ENCODE peak calls at places on chromosomes 3 and 15, in nine cellular contexts. Y is spleen, L is stomach, M is gastrocnemius medialis, H is HCT116, J is Peyer's patch, D is HepG2, T is K562, G is ovary. A is an unnamed sample. For H3K36me3, the result is how much of the 10 kb centered on the place peaks cover.

GRCh38 chr15:57418640-57419039 is 42.3 kb downstream of the CGNL1 start:
- DNase-seq in Y (no peak), L (no peak), M (no peak), H (no peak), J (no peak), D (no peak), T (no peak), G (no peak), A (no peak)

GRCh38 chr3:43319364-43319763 is 33.0 kb downstream of the SNRK start:
- DNase-seq in Y (no peak), L (no peak), M (peak), H (no peak), J (no peak), D (no peak), T (no peak), G (no peak), A (no peak)

GRCh38 chr3:25043181-25043580 is 384.9 kb upstream of the RARB start:
- DNase-seq in Y (no peak), L (no peak), M (no peak), H (no peak), J (no peak), D (no peak), T (no peak), G (no peak), A (no peak)

GRCh38 chr3:38653685-38654537 is 4.4 kb upstream of the SCN5A start:
- DNase-seq in Y (no peak), L (no peak), M (no peak), H (no peak), J (no peak), D (no peak), T (no peak), G (no peak), A (no peak)

GRCh38 chr3:148042663-148043445 is 633.7 kb downstream of the ZIC1 start:
- DNase-seq in Y (no peak), L (no peak), M (no peak), H (no peak), J (no peak), D (no peak), T (no peak), G (no peak), A (no peak)

GRCh38 chr3:182124187-182124586 is 412.5 kb downstream of the SOX2 start:
- DNase-seq in Y (no peak), L (no peak), M (no peak), H (no peak), J (no peak), D (no peak), T (no peak), G (no peak), A (no peak)

GRCh38 chr3:23691343-23691895 is 114.3 kb upstream of the UBE2E1 start:
- DNase-seq in Y (no peak), L (no peak), M (no peak), H (no peak), J (no peak), D (no peak), T (no peak), G (no peak), A (no peak)

GRCh38 chr3:134847349-134847748 is 52.3 kb downstream of the EPHB1 start:
- DNase-seq in Y (no peak), L (no peak), M (no peak), H (no peak), J (no peak), D (no peak), T (no peak), G (no peak), A (no peak)

GRCh38 chr3:17136251-17136721 is 251.5 kb downstream of the PLCL2 start:
- DNase-seq in Y (no peak), L (no peak), M (no peak), H (no peak), J (no peak), D (no peak), T (no peak), G (peak), A (peak)

GRCh38 chr3:76065975-76066374 is 280.6 kb upstream of the ZNF717 start:
- DNase-seq in Y (no peak), L (no peak), M (no peak), H (no peak), J (no peak), D (no peak), T (no peak), G (no peak), A (no peak)

GRCh38 chr3:172953576-172953975 is 187.5 kb downstream of the SPATA16 start:
- DNase-seq in Y (no peak), L (no peak), M (no peak), H (no peak), J (no peak), D (no peak), T (no peak), G (no peak), A (no peak)

DNA sequence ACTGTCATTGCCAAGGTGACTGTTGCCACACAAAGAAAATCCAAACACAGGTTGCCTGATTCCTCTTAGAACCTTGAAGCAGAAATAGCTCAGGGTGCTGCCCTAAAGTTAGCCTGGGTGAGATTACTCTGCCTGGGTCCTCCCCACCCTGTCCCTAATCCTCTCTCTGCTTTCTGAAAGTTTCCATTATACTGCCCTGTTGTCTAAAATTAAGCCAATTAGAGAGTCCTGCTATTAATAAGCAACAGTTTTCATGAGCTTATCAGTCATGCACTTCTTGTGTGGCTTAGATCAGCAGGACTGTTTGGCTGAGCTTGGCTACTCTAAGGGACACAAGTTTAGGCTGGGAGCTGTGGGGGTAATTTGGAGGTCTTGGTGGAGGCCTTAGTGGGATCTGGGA is 334.7 kb upstream of the LRRFIP2 start:
- DNase-seq in Y (no peak), L (no peak), M (no peak), H (no peak), J (no peak), D (no peak), T (no peak), G (no peak), A (no peak)
- H3K36me3 ChIP-seq in Y (under half), L (under half), M (under half), H (under half), J (under half), D (under half), T (under half), G (under half), A (under half)

GRCh38 chr3:46565607-46566039 is 479 bp downstream of the LRRC2 start:
- DNase-seq in Y (no peak), L (no peak), M (peak), H (no peak), J (no peak), D (peak), T (no peak), G (peak), A (no peak)
- TF ChIP-seq CTCF in Y (no peak), L (no peak), M (no peak), H (no peak), J (no peak), D (peak), T (no peak), G (no peak), A (no peak)

DNA sequence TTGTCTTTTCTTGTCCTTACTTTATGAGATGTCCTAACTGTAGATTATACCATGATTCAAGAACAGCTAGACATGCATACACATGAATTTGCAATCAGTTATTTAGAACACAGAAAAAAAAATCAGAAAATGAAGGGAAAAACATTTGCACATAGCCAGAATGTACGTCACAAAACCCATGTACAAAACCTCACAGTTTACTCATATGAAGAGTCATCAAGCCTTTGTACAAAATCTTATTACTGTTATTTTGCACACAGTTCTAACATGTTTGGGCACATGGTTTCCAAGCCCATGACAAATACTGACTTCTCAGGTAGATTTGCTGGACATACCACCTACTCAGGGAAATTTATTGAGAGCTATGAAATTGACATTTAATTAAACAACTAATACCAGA is 48.2 kb downstream of the MAP3K13 start:
- DNase-seq in Y (no peak), L (no peak), M (no peak), H (no peak), J (no peak), D (no peak), T (no peak), G (no peak), A (no peak)
- TF ChIP-seq POLR2A in Y (no peak), L (no peak), M (no peak), H (no peak), J (no peak), D (no peak), T (no peak), G (no peak), A (no peak)

GRCh38 chr15:98505611-98506031 is 142.7 kb upstream of the IGF1R start:
- DNase-seq in Y (no peak), L (no peak), M (peak), H (no peak), J (no peak), D (no peak), T (no peak), G (peak), A (peak)

GRCh38 chr15:98501632-98502031 is 146.7 kb upstream of the IGF1R start:
- DNase-seq in Y (no peak), L (no peak), M (no peak), H (no peak), J (no peak), D (no peak), T (no peak), G (no peak), A (no peak)

GRCh38 chr15:98504998-98505397 is 143.3 kb upstream of the IGF1R start:
- DNase-seq in Y (no peak), L (no peak), M (no peak), H (no peak), J (no peak), D (no peak), T (no peak), G (no peak), A (no peak)

GRCh38 chr15:98506172-98506571 is 142.2 kb upstream of the IGF1R start:
- DNase-seq in Y (no peak), L (no peak), M (no peak), H (no peak), J (no peak), D (no peak), T (no peak), G (no peak), A (no peak)

GRCh38 chr15:98503970-98504369 is 144.4 kb upstream of the IGF1R start:
- DNase-seq in Y (no peak), L (no peak), M (peak), H (no peak), J (no peak), D (no peak), T (no peak), G (no peak), A (no peak)
- H3K36me3 ChIP-seq in Y (under half), L (under half), M (under half), H (under half), J (under half), D (under half), T (under half), G (under half), A (under half)

GRCh38 chr3:137854498-137855285 is 90.6 kb downstream of the SOX14 start:
- DNase-seq in Y (no peak), L (no peak), M (no peak), H (no peak), J (no peak), D (no peak), T (no peak), G (no peak), A (no peak)

DNA sequence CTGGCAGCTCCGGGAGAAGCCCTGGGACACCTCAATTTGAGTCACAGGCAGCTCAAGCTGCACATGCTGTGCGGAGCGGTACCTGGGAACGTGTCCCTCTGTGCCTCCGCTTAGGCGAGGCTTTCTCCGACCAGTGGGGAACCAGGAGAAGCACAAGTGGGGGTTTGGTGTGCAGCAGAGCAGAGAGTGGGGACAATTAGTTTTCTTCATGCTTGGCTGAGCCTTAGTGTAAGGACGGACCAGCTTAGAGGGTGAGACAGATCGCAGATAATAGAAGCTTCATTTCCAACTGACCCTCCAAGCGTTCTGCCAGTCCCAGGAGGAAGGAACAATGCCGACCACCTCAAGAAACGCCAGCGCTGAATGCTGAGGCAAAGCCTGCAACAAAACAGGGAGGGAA is 88.4 kb downstream of the SOX14 start:
- DNase-seq in Y (no peak), L (no peak), M (no peak), H (no peak), J (no peak), D (no peak), T (no peak), G (no peak), A (no peak)
- TF ChIP-seq CTCF in Y (no peak), L (no peak), M (no peak), H (no peak), J (no peak), D (no peak), T (no peak), G (no peak), A (no peak)

GRCh38 chr3:119033393-119034255 is 1.0 kb downstream of the IGSF11 start:
- DNase-seq in Y (no peak), L (no peak), M (no peak), H (no peak), J (no peak), D (no peak), T (no peak), G (no peak), A (no peak)

GRCh38 chr3:119035014-119035346 is 334 bp upstream of the IGSF11 start:
- DNase-seq in Y (no peak), L (no peak), M (no peak), H (no peak), J (no peak), D (no peak), T (peak), G (no peak), A (no peak)

DNA sequence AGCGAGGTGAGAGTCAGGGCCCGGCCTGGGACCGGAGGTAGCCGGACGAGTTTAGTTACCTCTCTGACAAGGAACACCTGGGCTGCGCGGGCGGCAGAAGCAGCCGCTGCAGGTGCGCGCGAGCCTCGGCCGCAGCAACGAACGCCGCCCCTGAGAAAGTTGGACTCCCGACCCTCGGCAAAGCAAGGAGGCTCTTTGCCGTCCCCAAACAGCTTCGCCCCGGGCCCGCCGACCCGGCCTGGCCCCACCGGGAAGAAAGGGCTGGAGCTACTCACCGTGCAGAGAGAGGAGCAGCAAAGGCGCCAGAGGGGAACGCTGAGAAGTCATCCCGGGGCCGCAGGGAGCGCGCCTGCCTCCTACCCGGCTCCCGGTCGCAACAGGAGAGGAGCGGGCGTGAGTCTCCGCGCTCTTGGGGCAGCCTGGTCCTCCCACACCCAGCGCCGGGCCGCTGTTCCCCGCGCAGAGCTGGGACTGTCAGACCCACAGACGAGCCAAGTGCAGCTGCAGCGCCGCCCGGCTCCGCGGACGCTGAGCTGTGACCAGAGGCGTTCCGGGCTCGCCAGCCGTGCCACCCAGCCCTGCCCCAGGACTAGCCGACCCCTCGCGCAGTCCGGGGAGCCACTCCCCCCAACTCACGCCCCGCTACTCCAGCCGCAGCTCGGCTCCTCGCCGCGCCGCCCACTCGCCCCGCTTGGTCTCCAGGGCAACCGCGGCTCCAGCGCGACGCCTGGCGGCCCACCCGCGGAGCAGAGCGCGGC is at the start of gene IGSF11:
- DNase-seq in Y (peak), L (peak), M (peak), H (no peak), J (peak), D (peak), T (peak), G (peak), A (peak)
- TF ChIP-seq POLR2A in Y (no peak), L (no peak), M (peak), H (no peak), J (no peak), D (no peak), T (no peak), G (peak), A (no peak)

GRCh38 chr3:13333236-13333897 is 86.8 kb downstream of the NUP210 start:
- DNase-seq in Y (no peak), L (no peak), M (no peak), H (no peak), J (no peak), D (no peak), T (no peak), G (no peak), A (no peak)
- H3K36me3 ChIP-seq in Y (half or more), L (under half), M (under half), H (under half), J (under half), D (half or more), T (half or more), G (under half), A (under half)

GRCh38 chr15:77654975-77655374 is 22.3 kb upstream of the LINGO1 start:
- DNase-seq in Y (no peak), L (no peak), M (no peak), H (peak), J (no peak), D (peak), T (peak), G (no peak), A (no peak)
- TF ChIP-seq CTCF in Y (no peak), L (no peak), M (no peak), H (peak), J (peak), D (peak), T (peak), G (no peak), A (no peak)

DNA sequence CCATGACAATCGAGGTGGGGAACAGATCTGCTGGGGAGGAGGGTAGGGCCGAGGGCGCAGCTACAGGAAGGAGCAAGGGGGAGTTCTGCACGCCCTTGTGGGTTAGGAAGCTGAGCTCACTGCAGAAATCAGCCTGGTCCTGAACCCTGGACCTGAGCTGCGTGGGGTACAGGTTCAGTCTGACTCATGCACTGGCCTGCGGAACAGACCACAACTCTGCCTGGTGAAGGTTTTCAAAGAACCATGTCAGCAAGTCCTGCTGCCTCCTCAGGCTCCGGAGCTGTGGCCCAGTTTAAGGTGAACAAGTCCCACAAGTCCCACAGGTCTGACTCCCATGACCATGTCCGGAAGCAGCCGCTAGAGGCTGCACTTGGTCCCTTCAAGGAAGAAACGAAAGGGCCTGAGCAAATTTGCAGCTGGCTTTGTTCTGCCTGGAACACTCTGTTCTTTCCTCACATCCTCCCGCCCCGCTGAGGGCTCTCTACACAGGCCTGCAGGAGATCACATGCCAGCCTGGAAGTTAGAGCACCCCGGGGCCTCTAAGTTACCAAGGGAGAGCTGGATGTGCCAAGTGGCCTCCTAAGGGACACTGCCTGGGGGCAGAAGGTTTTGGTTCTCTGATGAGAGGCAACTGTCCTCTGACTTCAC is 49.3 kb upstream of the AKAP13 start:
- DNase-seq in Y (peak), L (peak), M (peak), H (peak), J (peak), D (peak), T (peak), G (peak), A (peak)
- TF ChIP-seq POLR2A in Y (no peak), L (no peak), M (no peak), H (no peak), J (no peak), D (no peak), T (no peak), G (no peak), A (no peak)